ENCODE peak calls at places on chromosomes 7 and 10, in nine cellular contexts. One of them, this sample, is unnamed.

GRCh38 chr7:45865594-45866410 is 7.1 kb downstream of the CCDC201 start:
- DNase-seq in CD4-positive, alpha-beta T cell: no peak
- DNase-seq in coronary artery: no peak
- DNase-seq in GM23338: no peak
- DNase-seq in GM20000: no peak
- DNase-seq in A673: no peak
- DNase-seq in left ventricle myocardium inferior: no peak
- DNase-seq in uterus: no peak
- DNase-seq in testis: no peak
- DNase-seq in this sample: no peak

GRCh38 chr10:118045842-118046490 is 775 bp downstream of the RAB11FIP2 start:
- DNase-seq in CD4-positive, alpha-beta T cell: peak
- DNase-seq in coronary artery: peak
- DNase-seq in GM23338: peak
- DNase-seq in GM20000: peak
- DNase-seq in A673: peak
- DNase-seq in left ventricle myocardium inferior: no peak
- DNase-seq in uterus: peak
- DNase-seq in testis: peak
- DNase-seq in this sample: peak

GRCh38 chr10:31867646-31868045 is 61.0 kb downstream of the ARHGAP12 start:
- DNase-seq in CD4-positive, alpha-beta T cell: no peak
- DNase-seq in coronary artery: no peak
- DNase-seq in GM23338: no peak
- DNase-seq in GM20000: no peak
- DNase-seq in A673: no peak
- DNase-seq in left ventricle myocardium inferior: no peak
- DNase-seq in uterus: no peak
- DNase-seq in testis: no peak
- DNase-seq in this sample: no peak

GRCh38 chr10:15738237-15738928 is 18.7 kb upstream of the ITGA8 start:
- DNase-seq in CD4-positive, alpha-beta T cell: no peak
- DNase-seq in coronary artery: no peak
- DNase-seq in GM23338: no peak
- DNase-seq in GM20000: no peak
- DNase-seq in A673: no peak
- DNase-seq in left ventricle myocardium inferior: no peak
- DNase-seq in uterus: peak
- DNase-seq in testis: peak
- DNase-seq in this sample: no peak

GRCh38 chr10:114367041-114367675 is 37.1 kb downstream of the AFAP1L2 start:
- DNase-seq in CD4-positive, alpha-beta T cell: no peak
- DNase-seq in coronary artery: no peak
- DNase-seq in GM23338: no peak
- DNase-seq in GM20000: no peak
- DNase-seq in A673: no peak
- DNase-seq in left ventricle myocardium inferior: no peak
- DNase-seq in uterus: peak
- DNase-seq in testis: peak
- DNase-seq in this sample: no peak

GRCh38 chr10:131710142-131710861 is 190.5 kb upstream of the PPP2R2D start:
- DNase-seq in CD4-positive, alpha-beta T cell: no peak
- DNase-seq in coronary artery: peak
- DNase-seq in GM23338: no peak
- DNase-seq in GM20000: no peak
- DNase-seq in A673: no peak
- DNase-seq in left ventricle myocardium inferior: no peak
- DNase-seq in uterus: no peak
- DNase-seq in testis: no peak
- DNase-seq in this sample: no peak

GRCh38 chr10:115580239-115580638 is 487.1 kb downstream of the ATRNL1 start:
- DNase-seq in CD4-positive, alpha-beta T cell: no peak
- DNase-seq in coronary artery: no peak
- DNase-seq in GM23338: peak
- DNase-seq in GM20000: no peak
- DNase-seq in A673: no peak
- DNase-seq in left ventricle myocardium inferior: no peak
- DNase-seq in uterus: no peak
- DNase-seq in testis: no peak
- DNase-seq in this sample: no peak

GRCh38 chr10:59177031-59177861 is 803 bp downstream of the PHYHIPL start:
- DNase-seq in CD4-positive, alpha-beta T cell: no peak
- DNase-seq in coronary artery: no peak
- DNase-seq in GM23338: peak
- DNase-seq in GM20000: peak
- DNase-seq in A673: peak
- DNase-seq in left ventricle myocardium inferior: no peak
- DNase-seq in uterus: no peak
- DNase-seq in testis: peak
- DNase-seq in this sample: peak

GRCh38 chr7:21548491-21548890 is 5.7 kb downstream of the DNAH11 start:
- DNase-seq in CD4-positive, alpha-beta T cell: no peak
- DNase-seq in coronary artery: no peak
- DNase-seq in GM23338: no peak
- DNase-seq in GM20000: no peak
- DNase-seq in A673: no peak
- DNase-seq in left ventricle myocardium inferior: no peak
- DNase-seq in uterus: no peak
- DNase-seq in testis: no peak
- DNase-seq in this sample: no peak

DNA sequence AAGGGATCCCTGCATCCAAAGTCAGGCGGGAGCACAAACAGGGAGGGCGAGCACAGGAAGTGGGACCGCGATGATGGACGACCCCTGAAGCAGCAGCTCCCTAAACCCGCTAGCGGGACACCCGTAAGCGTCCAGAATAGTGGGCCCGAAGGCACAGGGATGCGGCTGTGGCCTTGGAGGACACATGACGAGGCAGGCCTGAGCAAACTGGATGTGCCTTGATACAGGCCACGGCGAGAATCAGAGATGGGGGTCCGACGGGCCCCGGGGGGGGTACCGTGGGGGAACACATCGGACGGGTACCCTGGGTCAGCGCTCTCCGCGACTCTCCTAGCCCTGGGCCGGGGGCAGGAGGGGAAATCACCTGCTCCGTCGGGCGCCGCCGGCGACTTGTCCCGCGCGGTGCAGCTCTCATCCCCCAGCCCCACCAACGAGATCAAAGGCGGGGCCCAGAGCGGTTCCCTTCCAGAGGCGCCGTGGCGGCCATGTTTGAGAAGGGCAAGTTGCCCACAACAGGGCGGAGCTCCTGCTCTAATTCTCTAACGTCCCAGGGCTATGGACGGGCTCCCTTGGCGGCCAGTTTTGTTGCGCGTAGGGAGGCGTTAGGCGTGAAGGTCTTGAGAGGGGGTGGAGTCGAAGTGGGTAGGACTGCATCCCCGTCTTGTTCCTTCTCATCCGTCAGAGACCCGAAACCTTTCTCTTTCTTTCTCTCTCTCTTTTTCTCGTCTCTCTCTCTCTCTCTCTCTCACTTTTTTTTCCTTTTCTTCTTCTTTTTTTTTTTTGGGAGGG is at the start of gene CUEDC2:
- DNase-seq in CD4-positive, alpha-beta T cell: peak
- DNase-seq in coronary artery: peak
- DNase-seq in GM23338: peak
- DNase-seq in GM20000: peak
- DNase-seq in A673: peak
- DNase-seq in left ventricle myocardium inferior: peak
- DNase-seq in uterus: peak
- DNase-seq in testis: peak
- DNase-seq in this sample: peak
- TF ChIP-seq CTCF in CD4-positive, alpha-beta T cell: no peak
- TF ChIP-seq CTCF in coronary artery: no peak
- TF ChIP-seq CTCF in GM23338: no peak
- TF ChIP-seq CTCF in GM20000: no peak
- TF ChIP-seq CTCF in A673: peak
- TF ChIP-seq CTCF in left ventricle myocardium inferior: no peak
- TF ChIP-seq CTCF in uterus: no peak
- TF ChIP-seq CTCF in testis: peak
- TF ChIP-seq CTCF in this sample: no peak

DNA sequence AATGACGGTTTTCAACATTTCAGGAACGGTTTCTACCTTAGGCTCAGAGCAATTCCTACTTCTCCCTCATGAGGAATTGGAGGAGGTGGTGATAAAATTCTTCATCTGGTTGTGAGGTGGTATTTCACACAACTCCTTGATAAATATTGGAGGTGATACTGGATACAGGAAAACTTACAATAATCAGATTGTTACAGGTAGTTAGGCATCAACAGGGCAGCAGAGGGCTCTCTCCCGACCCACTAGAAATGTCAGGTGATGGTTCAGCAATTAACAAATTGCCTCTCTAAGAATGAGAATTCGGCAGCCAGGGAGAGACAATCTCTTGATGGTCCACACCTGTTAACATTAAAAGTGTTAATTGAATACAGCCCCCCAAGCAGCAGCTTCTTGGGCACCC is 22.6 kb downstream of the ZNF786 start:
- DNase-seq in CD4-positive, alpha-beta T cell: no peak
- DNase-seq in coronary artery: no peak
- DNase-seq in GM23338: peak
- DNase-seq in GM20000: no peak
- DNase-seq in A673: no peak
- DNase-seq in left ventricle myocardium inferior: no peak
- DNase-seq in uterus: no peak
- DNase-seq in testis: no peak
- DNase-seq in this sample: peak
- TF ChIP-seq CTCF in CD4-positive, alpha-beta T cell: no peak
- TF ChIP-seq CTCF in coronary artery: no peak
- TF ChIP-seq CTCF in GM23338: no peak
- TF ChIP-seq CTCF in GM20000: peak
- TF ChIP-seq CTCF in A673: no peak
- TF ChIP-seq CTCF in left ventricle myocardium inferior: no peak
- TF ChIP-seq CTCF in uterus: no peak
- TF ChIP-seq CTCF in testis: no peak
- TF ChIP-seq CTCF in this sample: no peak

DNA sequence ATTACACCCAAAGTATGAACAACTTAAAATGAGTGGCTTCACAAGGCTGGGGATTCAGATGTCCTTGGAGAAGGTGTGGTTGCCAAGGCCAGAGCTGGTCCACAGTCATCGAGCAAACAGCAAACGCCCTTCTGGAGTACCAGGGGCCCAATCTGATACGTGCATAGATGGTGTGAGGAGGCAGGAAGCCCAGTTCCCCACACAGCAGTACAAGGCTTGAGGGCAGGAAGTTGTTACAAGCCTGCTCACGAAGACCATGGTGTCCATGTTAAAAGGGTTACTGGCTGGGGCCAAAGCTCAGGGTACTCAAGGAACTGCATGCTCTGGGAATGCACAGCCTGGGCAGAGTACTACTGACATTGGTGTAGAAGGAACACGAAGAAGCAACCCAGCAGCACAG is 4.6 kb upstream of the ANKRD26 start:
- DNase-seq in CD4-positive, alpha-beta T cell: no peak
- DNase-seq in coronary artery: no peak
- DNase-seq in GM23338: no peak
- DNase-seq in GM20000: no peak
- DNase-seq in A673: no peak
- DNase-seq in left ventricle myocardium inferior: no peak
- DNase-seq in uterus: no peak
- DNase-seq in testis: no peak
- DNase-seq in this sample: no peak
- TF ChIP-seq CTCF in CD4-positive, alpha-beta T cell: no peak
- TF ChIP-seq CTCF in coronary artery: no peak
- TF ChIP-seq CTCF in GM23338: no peak
- TF ChIP-seq CTCF in GM20000: no peak
- TF ChIP-seq CTCF in A673: no peak
- TF ChIP-seq CTCF in left ventricle myocardium inferior: no peak
- TF ChIP-seq CTCF in uterus: no peak
- TF ChIP-seq CTCF in testis: no peak
- TF ChIP-seq CTCF in this sample: no peak

DNA sequence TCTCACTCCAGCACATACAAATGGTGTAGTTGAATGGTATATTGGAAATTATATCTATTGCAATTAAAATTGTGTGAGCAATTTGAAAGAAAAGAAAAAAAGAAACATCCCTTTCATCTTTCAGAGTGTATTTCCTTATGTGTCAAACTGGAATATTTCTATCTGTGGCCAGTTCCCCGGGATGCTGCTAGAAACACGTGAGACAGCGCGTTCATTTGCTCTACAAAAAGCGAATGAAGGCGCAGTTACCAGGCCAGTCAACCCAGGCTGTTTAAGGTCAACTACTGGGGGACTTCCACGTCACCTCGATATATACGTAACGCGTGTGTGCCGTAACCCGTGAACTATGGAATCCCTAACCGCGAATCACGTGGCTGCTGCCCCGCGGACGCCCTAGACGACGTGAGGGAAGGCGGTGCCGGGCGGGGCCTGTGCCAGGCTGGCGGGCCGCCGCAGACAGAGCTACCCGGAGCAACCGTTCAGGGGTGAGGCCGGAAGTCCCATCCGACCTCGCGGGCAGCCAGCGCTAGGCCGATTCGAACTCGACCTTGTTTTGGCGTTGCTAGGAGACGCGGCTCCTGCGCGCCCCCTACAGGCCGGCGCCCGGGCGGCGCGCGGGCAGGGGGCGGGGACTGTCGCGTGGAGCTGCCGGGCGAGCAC is 1.1 kb upstream of the ARL4A start:
- DNase-seq in CD4-positive, alpha-beta T cell: peak
- DNase-seq in coronary artery: peak
- DNase-seq in GM23338: peak
- DNase-seq in GM20000: peak
- DNase-seq in A673: peak
- DNase-seq in left ventricle myocardium inferior: peak
- DNase-seq in uterus: peak
- DNase-seq in testis: peak
- DNase-seq in this sample: peak
- TF ChIP-seq CTCF in CD4-positive, alpha-beta T cell: peak
- TF ChIP-seq CTCF in coronary artery: peak
- TF ChIP-seq CTCF in GM23338: peak
- TF ChIP-seq CTCF in GM20000: peak
- TF ChIP-seq CTCF in A673: peak
- TF ChIP-seq CTCF in left ventricle myocardium inferior: peak
- TF ChIP-seq CTCF in uterus: peak
- TF ChIP-seq CTCF in testis: peak
- TF ChIP-seq CTCF in this sample: peak

GRCh38 chr7:51059493-51059892 is 257.1 kb downstream of the COBL start:
- DNase-seq in CD4-positive, alpha-beta T cell: no peak
- DNase-seq in coronary artery: no peak
- DNase-seq in GM23338: no peak
- DNase-seq in GM20000: no peak
- DNase-seq in A673: no peak
- DNase-seq in left ventricle myocardium inferior: no peak
- DNase-seq in uterus: no peak
- DNase-seq in testis: no peak
- DNase-seq in this sample: no peak

GRCh38 chr7:51058764-51059163 is 257.8 kb downstream of the COBL start:
- DNase-seq in CD4-positive, alpha-beta T cell: no peak
- DNase-seq in coronary artery: no peak
- DNase-seq in GM23338: no peak
- DNase-seq in GM20000: no peak
- DNase-seq in A673: no peak
- DNase-seq in left ventricle myocardium inferior: no peak
- DNase-seq in uterus: no peak
- DNase-seq in testis: no peak
- DNase-seq in this sample: no peak

GRCh38 chr7:51064688-51065087 is 251.9 kb downstream of the COBL start:
- DNase-seq in CD4-positive, alpha-beta T cell: no peak
- DNase-seq in coronary artery: no peak
- DNase-seq in GM23338: no peak
- DNase-seq in GM20000: no peak
- DNase-seq in A673: no peak
- DNase-seq in left ventricle myocardium inferior: no peak
- DNase-seq in uterus: no peak
- DNase-seq in testis: no peak
- DNase-seq in this sample: no peak

GRCh38 chr7:51062222-51062987 is 254.2 kb downstream of the COBL start:
- DNase-seq in CD4-positive, alpha-beta T cell: no peak
- DNase-seq in coronary artery: no peak
- DNase-seq in GM23338: no peak
- DNase-seq in GM20000: no peak
- DNase-seq in A673: no peak
- DNase-seq in left ventricle myocardium inferior: no peak
- DNase-seq in uterus: no peak
- DNase-seq in testis: no peak
- DNase-seq in this sample: no peak

GRCh38 chr7:51060536-51060935 is 256.1 kb downstream of the COBL start:
- DNase-seq in CD4-positive, alpha-beta T cell: no peak
- DNase-seq in coronary artery: no peak
- DNase-seq in GM23338: peak
- DNase-seq in GM20000: no peak
- DNase-seq in A673: no peak
- DNase-seq in left ventricle myocardium inferior: no peak
- DNase-seq in uterus: no peak
- DNase-seq in testis: no peak
- DNase-seq in this sample: no peak
- TF ChIP-seq CTCF in CD4-positive, alpha-beta T cell: no peak
- TF ChIP-seq CTCF in coronary artery: no peak
- TF ChIP-seq CTCF in GM23338: peak
- TF ChIP-seq CTCF in GM20000: no peak
- TF ChIP-seq CTCF in A673: no peak
- TF ChIP-seq CTCF in left ventricle myocardium inferior: peak
- TF ChIP-seq CTCF in uterus: no peak
- TF ChIP-seq CTCF in testis: no peak
- TF ChIP-seq CTCF in this sample: peak

This sample was measured in Calu3.